ENCODE peak calls at places on chromosomes 13 and 19, in six cellular contexts. S is mucosa of descending colon, Y is AG09309, N is prostate gland, O is pancreas, R is keratinocyte. X is an unnamed sample.

GRCh38 chr19:2574971-2575630 is 99.2 kb downstream of the GADD45B start:
- DNase-seq in S (peak), Y (no peak), N (no peak), O (no peak), R (no peak), X (no peak)

GRCh38 chr13:48542581-48543341 is 9.9 kb upstream of the RCBTB2 start:
- DNase-seq in S (peak), Y (no peak), N (peak), O (peak), R (no peak), X (no peak)

GRCh38 chr13:24187185-24187584 is 26.7 kb downstream of the SPATA13 start:
- DNase-seq in S (no peak), Y (no peak), N (no peak), O (no peak), R (no peak), X (no peak)

GRCh38 chr13:49000247-49000646 is 24.5 kb downstream of the FNDC3A start:
- DNase-seq in S (no peak), Y (no peak), N (no peak), O (no peak), R (no peak), X (no peak)

GRCh38 chr13:42380420-42381164 is 108.6 kb downstream of the AKAP11 start:
- DNase-seq in S (no peak), Y (no peak), N (no peak), O (no peak), R (no peak), X (no peak)

GRCh38 chr13:75760182-75760981 is 124.3 kb downstream of the LMO7 start:
- DNase-seq in S (peak), Y (no peak), N (peak), O (no peak), R (no peak), X (no peak)

GRCh38 chr19:13846533-13847032 is 30.4 kb upstream of the NANOS3 start:
- DNase-seq in S (peak), Y (no peak), N (peak), O (peak), R (no peak), X (peak)

GRCh38 chr19:46791944-46792343 is 3.5 kb upstream of the SLC1A5 start:
- DNase-seq in S (no peak), Y (no peak), N (no peak), O (no peak), R (no peak), X (no peak)

GRCh38 chr13:19864339-19865309 is 1.2 kb upstream of the ZMYM5 start:
- DNase-seq in S (no peak), Y (no peak), N (peak), O (peak), R (no peak), X (no peak)

GRCh38 chr13:55437162-55437561 is 1703.6 kb upstream of the PRR20A start:
- DNase-seq in S (no peak), Y (no peak), N (no peak), O (no peak), R (no peak), X (no peak)

GRCh38 chr19:19619121-19619848 is 798 bp upstream of the PBX4 start:
- DNase-seq in S (no peak), Y (no peak), N (no peak), O (peak), R (no peak), X (no peak)
- H3K4me3 ChIP-seq in S (no peak), Y (peak), N (peak), O (no peak), R (no peak), X (peak)

DNA sequence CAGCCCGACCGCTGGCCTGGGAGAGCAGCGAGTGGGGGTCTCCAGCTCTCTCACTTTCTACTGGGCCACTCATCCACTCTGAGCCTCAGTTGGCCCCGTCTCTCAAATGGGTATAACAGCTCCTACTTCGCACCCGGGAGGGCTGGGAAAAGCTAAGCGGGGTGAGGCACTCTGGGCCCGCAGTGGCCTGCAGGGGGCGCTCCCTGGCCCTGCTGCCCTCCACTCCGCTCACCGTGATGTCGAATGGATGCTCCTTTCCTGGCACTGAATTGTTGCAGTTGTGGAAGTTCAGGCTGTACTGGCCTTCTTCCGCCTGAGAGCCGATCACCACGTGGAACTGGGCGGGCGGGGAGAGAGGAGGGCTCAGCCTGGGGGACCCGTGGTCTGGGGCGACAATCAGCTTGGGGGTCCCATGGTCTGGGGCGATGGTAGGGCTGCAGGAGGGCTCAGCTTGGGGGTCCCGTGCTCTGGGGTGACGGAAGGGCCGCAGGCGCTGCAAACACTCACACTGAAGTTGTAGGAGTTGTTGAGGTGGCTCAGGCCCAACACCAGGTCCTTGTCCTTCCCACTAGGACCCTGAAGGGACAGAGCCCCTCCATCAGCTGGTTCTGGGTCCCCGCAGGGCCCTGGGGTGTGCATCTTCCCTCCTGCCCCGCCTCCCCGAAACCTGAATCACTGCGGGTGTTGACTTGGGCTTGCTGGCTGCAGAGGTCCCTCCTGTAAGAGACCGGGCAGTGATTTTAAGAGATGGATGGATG is 3.9 kb downstream of the GPR108 start:
- DNase-seq in S (peak), Y (no peak), N (no peak), O (no peak), R (no peak), X (no peak)
- TF ChIP-seq CTCF in S (no peak), Y (peak), N (no peak), O (no peak), R (peak), X (peak)

DNA sequence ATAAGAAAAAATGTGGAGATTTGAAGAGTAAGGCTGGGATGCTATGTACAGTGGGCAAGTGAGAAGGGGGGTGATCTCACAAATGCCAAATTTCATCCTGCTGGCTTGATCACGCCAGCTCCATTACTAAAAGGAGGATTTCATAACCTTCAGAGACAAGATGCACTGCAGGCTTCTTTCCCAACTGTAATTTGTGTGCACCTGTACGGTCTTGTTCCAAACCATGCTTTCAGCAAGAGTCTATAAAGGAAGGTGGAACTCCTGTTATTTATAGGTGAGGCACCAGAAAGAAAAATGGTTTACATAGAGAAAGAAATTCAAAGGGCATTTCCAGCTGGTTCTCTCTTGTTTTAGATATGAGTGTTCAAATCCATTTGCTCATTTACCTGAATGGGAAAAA is 13.3 kb downstream of the EFNB2 start:
- DNase-seq in S (no peak), Y (no peak), N (no peak), O (no peak), R (no peak), X (no peak)
- H3K4me3 ChIP-seq in S (no peak), Y (no peak), N (no peak), O (no peak), R (peak), X (no peak)

GRCh38 chr19:44628793-44629192 is 14.9 kb upstream of the PVR start:
- DNase-seq in S (no peak), Y (no peak), N (no peak), O (no peak), R (no peak), X (no peak)
- TF ChIP-seq CTCF in S (no peak), Y (no peak), N (no peak), O (no peak), R (no peak), X (no peak)

DNA sequence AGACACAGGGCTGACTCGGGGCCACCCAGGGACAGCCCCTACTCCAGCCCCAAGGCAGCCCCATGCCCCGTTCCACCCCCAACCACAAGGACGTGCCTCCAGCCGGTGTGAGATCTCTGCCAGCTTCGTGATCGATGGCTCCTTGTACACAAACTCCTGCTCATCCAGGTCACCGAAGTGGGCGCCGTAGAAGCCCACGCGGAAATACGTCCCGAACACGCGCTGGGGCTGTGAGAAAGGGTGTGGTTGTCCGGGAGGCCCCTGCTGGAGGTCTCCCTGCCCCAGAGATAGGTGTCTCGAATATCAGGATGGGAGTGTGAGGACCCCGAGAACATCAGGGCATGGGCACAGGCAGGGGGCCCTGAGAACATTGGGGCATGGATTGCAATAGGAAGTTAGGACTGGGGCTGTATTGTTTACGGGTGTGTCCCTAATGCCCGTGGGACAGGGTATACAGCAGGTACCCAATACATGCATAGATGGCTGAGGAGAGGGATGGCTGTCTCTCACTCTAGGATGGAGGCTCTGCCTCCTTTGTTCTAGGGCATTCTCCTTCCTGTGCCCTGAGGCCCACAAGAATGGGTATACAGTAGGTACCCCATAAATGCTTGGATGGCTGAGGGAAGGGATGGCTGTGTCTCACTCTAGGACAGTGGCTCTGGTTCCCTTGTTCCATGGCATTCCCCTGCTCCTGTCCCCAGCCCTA is 5.3 kb upstream of the KANK2 start:
- DNase-seq in S (no peak), Y (no peak), N (no peak), O (no peak), R (no peak), X (no peak)
- H3K4me3 ChIP-seq in S (no peak), Y (no peak), N (no peak), O (no peak), R (no peak), X (no peak)

DNA sequence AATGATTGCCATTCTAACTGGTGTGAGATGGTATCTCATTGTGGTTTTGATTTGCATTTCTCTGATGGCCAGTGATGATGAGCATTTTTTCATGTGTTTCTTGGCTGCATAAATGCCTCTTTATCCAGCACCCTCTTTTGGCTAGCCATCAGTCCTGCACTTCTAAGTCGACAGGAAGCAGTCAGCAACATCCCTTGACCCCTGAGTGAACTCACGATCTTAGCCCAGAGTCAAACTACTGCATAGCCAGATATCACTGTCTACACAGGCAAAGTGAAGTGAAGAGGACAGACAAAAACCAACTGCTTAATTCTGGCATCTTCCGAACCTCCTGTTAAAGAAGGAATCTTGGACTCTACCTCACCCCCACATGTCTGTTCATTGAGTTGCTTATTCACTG is 304.0 kb downstream of the COG6 start:
- DNase-seq in S (no peak), Y (no peak), N (no peak), O (no peak), R (no peak), X (no peak)
- TF ChIP-seq CTCF in S (no peak), Y (no peak), N (no peak), O (no peak), R (no peak), X (no peak)

GRCh38 chr19:23392706-23393105 is 2.6 kb downstream of the ZNF91 start:
- DNase-seq in S (no peak), Y (no peak), N (no peak), O (no peak), R (no peak), X (no peak)

GRCh38 chr19:23395041-23395721 is at the start of gene ZNF91:
- DNase-seq in S (peak), Y (peak), N (peak), O (peak), R (peak), X (peak)

GRCh38 chr19:23391239-23391638 is 4.0 kb downstream of the ZNF91 start:
- DNase-seq in S (no peak), Y (no peak), N (no peak), O (no peak), R (no peak), X (no peak)

GRCh38 chr19:23393121-23393520 is 2.1 kb downstream of the ZNF91 start:
- DNase-seq in S (no peak), Y (no peak), N (no peak), O (no peak), R (no peak), X (no peak)
- H3K4me3 ChIP-seq in S (no peak), Y (no peak), N (no peak), O (no peak), R (no peak), X (no peak)

DNA sequence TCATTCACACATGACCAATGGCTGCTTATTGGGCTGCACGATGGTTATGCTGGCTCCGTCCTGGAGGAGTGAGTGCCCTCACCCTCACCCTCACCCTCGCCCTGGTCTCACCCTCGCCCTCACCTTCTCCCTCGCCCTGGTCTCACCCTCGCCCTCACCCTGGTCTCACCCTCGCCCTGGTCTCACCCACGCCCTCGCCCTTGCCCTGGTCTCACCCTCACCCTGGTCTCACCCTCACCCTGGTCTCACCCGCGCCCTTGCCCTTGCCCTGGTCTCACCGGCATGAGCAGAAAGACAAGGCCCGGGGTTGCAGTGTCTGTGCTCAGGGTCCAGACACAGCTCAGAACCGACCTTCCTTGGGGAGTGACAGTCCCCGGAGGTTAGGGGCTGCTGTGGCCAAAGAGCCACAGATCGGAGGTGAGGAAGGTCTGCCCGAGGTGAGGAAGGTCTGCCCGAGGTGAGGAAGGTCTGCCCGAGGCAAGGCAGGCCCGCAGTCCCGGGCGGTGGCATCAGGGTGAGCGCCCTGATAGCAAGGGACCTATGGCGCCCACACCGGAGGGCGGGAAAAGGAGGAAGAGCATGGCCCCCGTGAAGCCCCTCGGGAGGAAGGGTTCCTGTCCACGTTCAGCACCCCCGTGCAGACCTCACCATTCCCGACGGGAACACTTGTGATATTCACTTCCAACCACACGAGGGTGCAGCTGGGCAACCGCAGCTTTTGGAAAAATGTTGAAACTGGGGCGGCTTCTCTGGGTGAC is 65.6 kb downstream of the MCF2L start:
- DNase-seq in S (peak), Y (no peak), N (peak), O (no peak), R (no peak), X (no peak)
- TF ChIP-seq CTCF in S (peak), Y (peak), N (peak), O (peak), R (peak), X (peak)

GRCh38 chr19:17264641-17264979 is at the start of gene USHBP1:
- DNase-seq in S (no peak), Y (no peak), N (no peak), O (no peak), R (no peak), X (no peak)

GRCh38 chr19:17262557-17262956 is 2.0 kb downstream of the USHBP1 start:
- DNase-seq in S (no peak), Y (no peak), N (no peak), O (no peak), R (no peak), X (no peak)

GRCh38 chr19:17266589-17266974 is 661 bp upstream of the BABAM1 start:
- DNase-seq in S (no peak), Y (no peak), N (no peak), O (no peak), R (no peak), X (no peak)

GRCh38 chr19:17266026-17266425 is 1.2 kb upstream of the BABAM1 start:
- DNase-seq in S (no peak), Y (no peak), N (no peak), O (no peak), R (no peak), X (no peak)

GRCh38 chr19:17263712-17264640 is 569 bp downstream of the USHBP1 start:
- DNase-seq in S (no peak), Y (no peak), N (no peak), O (no peak), R (no peak), X (no peak)
- H3K4me3 ChIP-seq in S (no peak), Y (no peak), N (no peak), O (no peak), R (no peak), X (no peak)

GRCh38 chr19:4457654-4458406 is at the start of gene UBXN6:
- DNase-seq in S (peak), Y (peak), N (peak), O (peak), R (peak), X (peak)
- TF ChIP-seq CTCF in S (no peak), Y (no peak), N (no peak), O (no peak), R (no peak), X (no peak)

X was measured in epithelial cell of proximal tubule.